ENCODE peak calls at places on chromosomes 12 and 14, in eight cellular contexts. O, A, R, T, V, D, Y and G are unnamed samples.

GRCh38 chr12:87509233-87509820 is 519.9 kb downstream of the C12orf50 start:
- DNase-seq in O (no peak), A (peak), R (no peak), T (no peak), V (peak), D (no peak), Y (no peak), G (peak)

GRCh38 chr14:93160353-93160801 is 24.3 kb downstream of the MOAP1 start:
- DNase-seq in O (no peak), A (peak), R (no peak), T (no peak), V (no peak), D (no peak), Y (no peak), G (no peak)

GRCh38 chr12:92193846-92194245 is 48.2 kb upstream of the BTG1 start:
- DNase-seq in O (no peak), A (no peak), R (no peak), T (no peak), V (no peak), D (no peak), Y (no peak), G (no peak)

GRCh38 chr12:128388461-128388921 is 121.5 kb downstream of the TMEM132C start:
- DNase-seq in O (peak), A (no peak), R (no peak), T (peak), V (no peak), D (no peak), Y (no peak), G (no peak)

GRCh38 chr14:33026850-33027420 is 88.3 kb downstream of the NPAS3 start:
- DNase-seq in O (no peak), A (no peak), R (no peak), T (no peak), V (no peak), D (no peak), Y (no peak), G (no peak)

GRCh38 chr12:86711716-86712115 is 455.5 kb upstream of the MGAT4C start:
- DNase-seq in O (no peak), A (no peak), R (no peak), T (no peak), V (peak), D (no peak), Y (no peak), G (no peak)

GRCh38 chr12:29726321-29726692 is 57.4 kb downstream of the TMTC1 start:
- DNase-seq in O (no peak), A (no peak), R (no peak), T (no peak), V (peak), D (no peak), Y (no peak), G (no peak)

GRCh38 chr12:83954939-83955601 is 957.5 kb downstream of the SLC6A15 start:
- DNase-seq in O (no peak), A (no peak), R (no peak), T (no peak), V (no peak), D (no peak), Y (no peak), G (no peak)

GRCh38 chr14:54108481-54109471 is 152.2 kb upstream of the BMP4 start:
- DNase-seq in O (no peak), A (no peak), R (no peak), T (no peak), V (peak), D (peak), Y (no peak), G (no peak)

GRCh38 chr12:69423037-69423905 is 46.9 kb upstream of the FRS2 start:
- DNase-seq in O (no peak), A (no peak), R (no peak), T (no peak), V (no peak), D (no peak), Y (no peak), G (no peak)

GRCh38 chr12:52029686-52030085 is 21.6 kb upstream of the NR4A1 start:
- DNase-seq in O (no peak), A (peak), R (no peak), T (no peak), V (no peak), D (no peak), Y (no peak), G (peak)

GRCh38 chr14:44291516-44291915 is 215.6 kb downstream of the FSCB start:
- DNase-seq in O (no peak), A (no peak), R (no peak), T (no peak), V (no peak), D (no peak), Y (no peak), G (no peak)

GRCh38 chr12:96241484-96242256 is 47.5 kb downstream of the ELK3 start:
- DNase-seq in O (peak), A (no peak), R (peak), T (peak), V (peak), D (no peak), Y (no peak), G (no peak)

GRCh38 chr12:104863549-104863948 is 94.5 kb downstream of the SLC41A2 start:
- DNase-seq in O (no peak), A (no peak), R (no peak), T (no peak), V (no peak), D (no peak), Y (no peak), G (no peak)

GRCh38 chr12:113007166-113007565 is 28.8 kb downstream of the OAS2 start:
- DNase-seq in O (no peak), A (no peak), R (peak), T (no peak), V (peak), D (peak), Y (no peak), G (peak)

GRCh38 chr12:60803147-60803546 is 1207.3 kb downstream of the SLC16A7 start:
- DNase-seq in O (no peak), A (no peak), R (no peak), T (no peak), V (no peak), D (no peak), Y (no peak), G (no peak)

GRCh38 chr14:33811731-33812130 is 139.1 kb downstream of the EGLN3 start:
- DNase-seq in O (no peak), A (no peak), R (no peak), T (no peak), V (no peak), D (no peak), Y (no peak), G (no peak)

GRCh38 chr12:113228394-113229028 is 7.2 kb downstream of the TPCN1 start:
- DNase-seq in O (no peak), A (no peak), R (no peak), T (no peak), V (no peak), D (no peak), Y (no peak), G (no peak)

GRCh38 chr12:93243689-93244513 is 133.8 kb upstream of the NUDT4 start:
- DNase-seq in O (peak), A (no peak), R (no peak), T (peak), V (peak), D (peak), Y (no peak), G (no peak)

GRCh38 chr14:76846331-76847047 is 20.3 kb downstream of the LRRC74A start:
- DNase-seq in O (no peak), A (no peak), R (no peak), T (no peak), V (no peak), D (no peak), Y (no peak), G (no peak)

GRCh38 chr14:35944847-35945246 is 118.7 kb downstream of the BRMS1L start:
- DNase-seq in O (peak), A (peak), R (no peak), T (no peak), V (no peak), D (peak), Y (no peak), G (no peak)

GRCh38 chr12:131053567-131053966 is 99.9 kb downstream of the ADGRD1 start:
- DNase-seq in O (no peak), A (no peak), R (no peak), T (no peak), V (no peak), D (no peak), Y (no peak), G (no peak)

GRCh38 chr12:8913702-8914032 is 642 bp upstream of the PHC1 start:
- DNase-seq in O (no peak), A (no peak), R (no peak), T (no peak), V (no peak), D (no peak), Y (no peak), G (no peak)

GRCh38 chr12:52347546-52348510 is 19.5 kb downstream of the KRT85 start:
- DNase-seq in O (no peak), A (no peak), R (no peak), T (no peak), V (no peak), D (no peak), Y (peak), G (no peak)

GRCh38 chr12:50201987-50202521 is 34.9 kb upstream of the CERS5 start:
- DNase-seq in O (peak), A (no peak), R (no peak), T (no peak), V (peak), D (no peak), Y (no peak), G (peak)

GRCh38 chr14:91830777-91831176 is 36.6 kb downstream of the TC2N start:
- DNase-seq in O (peak), A (no peak), R (no peak), T (no peak), V (no peak), D (no peak), Y (no peak), G (no peak)

GRCh38 chr12:66947119-66947518 is 268.2 kb upstream of the GRIP1 start:
- DNase-seq in O (no peak), A (no peak), R (no peak), T (no peak), V (no peak), D (no peak), Y (no peak), G (no peak)

GRCh38 chr12:21662122-21662792 is 4.6 kb upstream of the LDHB start:
- DNase-seq in O (no peak), A (no peak), R (no peak), T (no peak), V (no peak), D (no peak), Y (no peak), G (no peak)

GRCh38 chr12:21659383-21659782 is 1.7 kb upstream of the LDHB start:
- DNase-seq in O (no peak), A (peak), R (no peak), T (no peak), V (no peak), D (no peak), Y (no peak), G (no peak)

GRCh38 chr12:21656931-21657335 is 709 bp downstream of the LDHB start:
- DNase-seq in O (peak), A (peak), R (no peak), T (peak), V (peak), D (no peak), Y (no peak), G (no peak)

GRCh38 chr12:21655594-21655993 is 2.0 kb downstream of the LDHB start:
- DNase-seq in O (no peak), A (no peak), R (no peak), T (no peak), V (no peak), D (no peak), Y (no peak), G (no peak)

DNA sequence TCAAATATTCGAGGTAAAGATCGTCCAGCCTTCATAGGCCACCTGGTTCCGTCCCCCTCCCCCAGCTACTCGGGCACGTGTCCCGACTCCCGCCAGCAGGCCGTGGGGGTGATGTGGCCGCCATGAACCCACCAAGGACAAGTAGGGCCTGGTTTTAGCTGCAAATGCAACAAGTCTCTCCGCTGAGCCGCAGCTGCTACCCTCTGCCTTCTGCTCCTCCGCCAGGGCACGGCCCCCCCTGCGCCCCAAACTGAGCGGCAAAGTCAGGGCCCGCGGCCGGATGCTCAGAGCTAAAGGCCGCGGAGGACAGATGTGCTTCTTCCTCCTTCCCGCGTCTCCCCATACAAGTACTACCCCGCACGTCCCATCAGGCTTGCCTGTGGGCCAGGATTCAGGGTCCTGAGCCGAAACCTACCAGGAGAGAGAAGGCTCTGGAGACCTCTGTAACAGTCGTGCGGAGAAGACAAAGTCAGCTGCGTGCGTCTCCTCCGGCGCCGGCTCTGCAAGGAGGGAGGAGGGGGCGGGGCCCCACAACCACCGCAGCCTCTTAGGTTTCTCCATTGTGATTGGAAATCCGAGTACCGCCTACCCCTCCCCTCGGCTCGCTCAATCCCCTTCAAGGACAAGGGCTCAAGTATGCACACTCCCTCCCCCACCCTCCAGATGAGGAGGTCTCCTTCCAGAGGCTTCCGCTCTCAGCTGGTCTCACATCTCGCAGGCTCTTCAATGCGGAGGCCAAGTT is at the start of gene LDHB:
- DNase-seq in O (peak), A (peak), R (peak), T (peak), V (peak), D (no peak), Y (peak), G (peak)
- TF ChIP-seq POLR2A in O (peak), A (peak), R (peak), T (peak), V (peak), D (no peak), Y (peak), G (peak)

DNA sequence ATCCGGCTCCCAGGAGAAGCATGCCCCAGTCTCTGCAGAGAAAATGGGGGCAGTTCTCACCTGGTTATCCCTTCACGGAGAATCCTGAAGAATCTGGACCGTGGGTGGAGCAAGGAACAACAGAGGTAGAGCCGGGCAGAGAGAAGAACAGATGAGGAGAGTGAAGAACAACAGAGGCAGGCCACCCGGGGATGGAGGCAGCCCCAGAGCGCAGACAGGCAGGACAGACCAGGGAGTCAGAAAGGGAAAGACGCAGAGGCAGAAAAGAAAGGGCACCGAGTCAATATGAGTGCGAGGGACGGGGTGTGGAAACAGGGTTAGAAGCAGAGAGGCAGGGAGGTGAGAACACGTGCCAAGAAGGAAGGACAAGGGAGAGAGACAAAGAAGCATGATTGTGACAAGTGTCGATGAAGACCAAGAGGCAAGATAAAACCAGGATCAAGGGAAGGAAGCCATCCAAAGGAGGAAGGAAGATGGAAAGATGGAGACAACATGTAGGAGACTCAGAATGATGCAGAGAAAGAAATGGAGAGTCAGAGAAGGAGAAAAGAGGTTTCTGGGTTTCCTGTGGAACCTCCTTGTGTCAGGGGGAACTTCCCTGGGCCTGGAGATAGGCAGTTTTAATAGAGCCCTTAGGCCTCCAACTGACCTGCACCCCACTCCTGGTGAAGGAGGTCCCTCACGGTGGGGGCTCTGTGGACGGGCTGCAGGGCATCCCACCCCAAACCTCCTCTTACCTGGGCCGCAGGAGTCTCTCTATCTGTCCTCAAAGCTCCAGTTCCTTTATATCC is at the start of gene MYH6:
- DNase-seq in O (no peak), A (no peak), R (no peak), T (no peak), V (no peak), D (no peak), Y (no peak), G (no peak)
- TF ChIP-seq POLR2A in O (no peak), A (no peak), R (no peak), T (no peak), V (no peak), D (no peak), Y (no peak), G (no peak)

GRCh38 chr14:73785336-73785833 is 66.2 kb upstream of the PTGR2 start:
- DNase-seq in O (peak), A (no peak), R (no peak), T (peak), V (peak), D (peak), Y (no peak), G (no peak)

GRCh38 chr14:73786632-73786941 is 65.0 kb upstream of the PTGR2 start:
- DNase-seq in O (peak), A (no peak), R (no peak), T (peak), V (peak), D (no peak), Y (no peak), G (no peak)

GRCh38 chr14:73787760-73788508 is 63.7 kb upstream of the PTGR2 start:
- DNase-seq in O (no peak), A (no peak), R (no peak), T (peak), V (peak), D (no peak), Y (no peak), G (no peak)

GRCh38 chr14:73785834-73786631 is 65.6 kb upstream of the PTGR2 start:
- DNase-seq in O (peak), A (peak), R (peak), T (peak), V (peak), D (peak), Y (peak), G (no peak)

DNA sequence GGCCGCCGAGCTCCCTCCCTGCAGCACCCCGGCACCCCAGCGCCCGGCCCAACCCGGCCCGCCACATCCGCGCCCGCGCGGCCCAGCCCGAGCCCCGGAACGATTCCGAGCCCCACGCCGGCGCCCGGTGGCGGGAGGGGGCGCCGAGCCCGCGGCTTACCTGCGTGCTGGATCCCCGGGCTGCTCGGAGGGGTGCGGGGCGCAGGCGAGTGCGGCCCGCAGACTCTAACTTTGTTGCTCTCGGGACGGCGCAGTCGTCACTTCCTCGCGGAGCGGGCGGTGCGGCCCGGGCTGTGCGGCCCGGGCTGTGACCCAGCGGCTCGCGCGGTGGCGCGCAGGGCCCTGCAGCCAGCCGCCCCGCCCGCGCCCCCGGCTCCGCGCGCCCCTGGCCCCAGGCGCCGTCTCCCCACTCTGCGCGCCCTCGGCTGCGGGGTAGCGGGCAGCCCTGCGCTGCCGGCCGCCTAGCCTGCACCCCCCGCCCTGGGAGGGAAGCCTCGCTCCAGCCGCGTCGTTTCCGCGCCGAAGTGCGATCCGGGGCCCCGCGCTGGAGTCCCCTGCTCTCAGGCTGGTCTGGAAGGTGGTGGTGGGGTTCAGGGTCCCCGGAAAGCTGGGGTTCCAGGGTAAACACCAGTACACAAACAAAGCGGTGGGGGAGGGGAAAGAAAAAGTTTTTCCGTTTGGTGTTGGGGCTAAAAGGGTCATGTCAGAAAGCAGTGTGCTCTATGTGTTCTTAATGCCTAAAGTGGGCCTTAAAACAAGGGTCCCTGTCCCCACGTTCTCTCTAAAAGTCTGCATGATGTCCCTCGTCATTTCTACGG is 64.5 kb upstream of the PTGR2 start:
- DNase-seq in O (peak), A (no peak), R (no peak), T (peak), V (peak), D (no peak), Y (no peak), G (no peak)
- TF ChIP-seq POLR2A in O (peak), A (peak), R (no peak), T (no peak), V (no peak), D (peak), Y (no peak), G (peak)

DNA sequence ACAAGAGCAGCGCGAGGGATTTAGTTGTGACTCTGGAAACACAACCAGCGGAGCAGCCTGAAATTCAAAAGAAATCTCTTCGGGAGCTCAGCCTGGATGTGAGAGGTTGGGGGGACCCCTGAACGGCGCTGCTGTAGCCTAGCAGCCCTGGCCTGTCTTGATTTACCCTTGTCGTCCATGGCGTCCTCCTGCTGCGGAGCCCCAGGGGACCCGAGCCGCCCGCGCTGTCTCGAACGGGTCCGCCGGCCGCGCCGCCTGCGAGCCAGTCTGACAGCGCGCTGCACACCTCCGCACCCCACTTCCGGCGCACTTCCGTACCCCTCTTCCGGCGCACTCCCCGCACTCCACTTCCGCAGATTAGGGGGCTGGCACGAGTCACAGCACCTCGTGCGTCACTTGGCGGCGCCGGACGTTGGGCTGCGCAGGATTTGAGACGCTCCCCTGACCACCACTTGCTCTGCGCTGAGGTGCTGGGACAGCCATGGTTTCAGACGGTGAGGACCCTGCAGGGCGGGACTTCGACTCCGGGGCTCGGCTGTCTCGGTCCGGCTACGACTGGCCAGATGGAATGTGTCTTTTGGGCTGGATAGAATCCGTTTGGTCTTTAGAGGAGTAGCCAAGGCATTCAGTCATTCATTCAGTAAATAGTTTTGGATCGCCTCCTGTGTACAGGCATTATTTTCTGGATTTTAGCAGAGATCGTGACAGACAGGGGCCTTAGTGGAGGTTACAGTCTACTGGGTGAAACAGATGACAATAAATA is at the start of the genes EIF2B1 and GTF2H3:
- DNase-seq in O (peak), A (peak), R (peak), T (peak), V (peak), D (peak), Y (peak), G (peak)
- TF ChIP-seq POLR2A in O (peak), A (peak), R (no peak), T (peak), V (peak), D (peak), Y (peak), G (peak)